ENCODE peak calls at places on chromosomes 16 and 17, in nine cellular contexts. One of them, this sample, is unnamed.

GRCh38 chr16:86706726-86707125 is 128.4 kb downstream of the FOXL1 start:
- DNase-seq in colonic mucosa: no peak
- DNase-seq in nephron progenitor cell: no peak
- DNase-seq in PC-3: no peak
- DNase-seq in CD8-positive, alpha-beta memory T cell: no peak
- DNase-seq in anterior cingulate cortex: no peak
- DNase-seq in stimulated activated CD8-positive, alpha-beta memory T cell treated with anti-CD3 and anti-CD28 coated beads, Interleukin-4, amount 100 ng/mL, for 24 hours: no peak
- DNase-seq in SW 1271: no peak
- DNase-seq in effector memory CD8-positive, alpha-beta T cell: no peak
- DNase-seq in this sample: no peak

GRCh38 chr17:77644981-77645380 is 313.5 kb upstream of the TNRC6C start:
- DNase-seq in colonic mucosa: no peak
- DNase-seq in nephron progenitor cell: peak; percentile 22
- DNase-seq in PC-3: no peak
- DNase-seq in CD8-positive, alpha-beta memory T cell: peak; percentile 41
- DNase-seq in anterior cingulate cortex: no peak
- DNase-seq in stimulated activated CD8-positive, alpha-beta memory T cell treated with anti-CD3 and anti-CD28 coated beads, Interleukin-4, amount 100 ng/mL, for 24 hours: peak; percentile 14
- DNase-seq in SW 1271: no peak
- DNase-seq in effector memory CD8-positive, alpha-beta T cell: peak; percentile 38
- DNase-seq in this sample: no peak

GRCh38 chr16:3054965-3055733 is 8.8 kb downstream of the MMP25 start:
- DNase-seq in colonic mucosa: no peak
- DNase-seq in nephron progenitor cell: no peak
- DNase-seq in PC-3: no peak
- DNase-seq in CD8-positive, alpha-beta memory T cell: no peak
- DNase-seq in anterior cingulate cortex: no peak
- DNase-seq in stimulated activated CD8-positive, alpha-beta memory T cell treated with anti-CD3 and anti-CD28 coated beads, Interleukin-4, amount 100 ng/mL, for 24 hours: no peak
- DNase-seq in SW 1271: no peak
- DNase-seq in effector memory CD8-positive, alpha-beta T cell: no peak
- DNase-seq in this sample: no peak

GRCh38 chr16:9091867-9092281 is 430 bp downstream of the HAPSTR1 start:
- DNase-seq in colonic mucosa: peak; percentile 42
- DNase-seq in nephron progenitor cell: no peak
- DNase-seq in PC-3: no peak
- DNase-seq in CD8-positive, alpha-beta memory T cell: no peak
- DNase-seq in anterior cingulate cortex: no peak
- DNase-seq in stimulated activated CD8-positive, alpha-beta memory T cell treated with anti-CD3 and anti-CD28 coated beads, Interleukin-4, amount 100 ng/mL, for 24 hours: peak; percentile 20
- DNase-seq in SW 1271: no peak
- DNase-seq in effector memory CD8-positive, alpha-beta T cell: no peak
- DNase-seq in this sample: peak; percentile 19

GRCh38 chr17:77083547-77083946 is 57.2 kb upstream of the SEC14L1 start:
- DNase-seq in colonic mucosa: no peak
- DNase-seq in nephron progenitor cell: no peak
- DNase-seq in PC-3: no peak
- DNase-seq in CD8-positive, alpha-beta memory T cell: no peak
- DNase-seq in anterior cingulate cortex: no peak
- DNase-seq in stimulated activated CD8-positive, alpha-beta memory T cell treated with anti-CD3 and anti-CD28 coated beads, Interleukin-4, amount 100 ng/mL, for 24 hours: no peak
- DNase-seq in SW 1271: no peak
- DNase-seq in effector memory CD8-positive, alpha-beta T cell: no peak
- DNase-seq in this sample: no peak

GRCh38 chr17:36980281-36980761 is 31.6 kb downstream of the AATF start:
- DNase-seq in colonic mucosa: no peak
- DNase-seq in nephron progenitor cell: no peak
- DNase-seq in PC-3: peak; percentile 5
- DNase-seq in CD8-positive, alpha-beta memory T cell: no peak
- DNase-seq in anterior cingulate cortex: no peak
- DNase-seq in stimulated activated CD8-positive, alpha-beta memory T cell treated with anti-CD3 and anti-CD28 coated beads, Interleukin-4, amount 100 ng/mL, for 24 hours: no peak
- DNase-seq in SW 1271: no peak
- DNase-seq in effector memory CD8-positive, alpha-beta T cell: no peak
- DNase-seq in this sample: no peak

GRCh38 chr16:66030036-66030435 is 336.5 kb upstream of the CDH5 start:
- DNase-seq in colonic mucosa: no peak
- DNase-seq in nephron progenitor cell: no peak
- DNase-seq in PC-3: no peak
- DNase-seq in CD8-positive, alpha-beta memory T cell: no peak
- DNase-seq in anterior cingulate cortex: no peak
- DNase-seq in stimulated activated CD8-positive, alpha-beta memory T cell treated with anti-CD3 and anti-CD28 coated beads, Interleukin-4, amount 100 ng/mL, for 24 hours: no peak
- DNase-seq in SW 1271: no peak
- DNase-seq in effector memory CD8-positive, alpha-beta T cell: no peak
- DNase-seq in this sample: no peak

GRCh38 chr16:4511441-4512082 is 27.0 kb downstream of the CDIP1 start:
- DNase-seq in colonic mucosa: peak; percentile 55
- DNase-seq in nephron progenitor cell: peak; percentile 70
- DNase-seq in PC-3: peak; percentile 44
- DNase-seq in CD8-positive, alpha-beta memory T cell: no peak
- DNase-seq in anterior cingulate cortex: peak; percentile 31
- DNase-seq in stimulated activated CD8-positive, alpha-beta memory T cell treated with anti-CD3 and anti-CD28 coated beads, Interleukin-4, amount 100 ng/mL, for 24 hours: no peak
- DNase-seq in SW 1271: peak; percentile 33
- DNase-seq in effector memory CD8-positive, alpha-beta T cell: no peak
- DNase-seq in this sample: peak; percentile 63

GRCh38 chr16:6684076-6684673 is 648.5 kb upstream of the RBFOX1 start:
- DNase-seq in colonic mucosa: peak; percentile 18
- DNase-seq in nephron progenitor cell: peak; percentile 47
- DNase-seq in PC-3: peak; percentile 35
- DNase-seq in CD8-positive, alpha-beta memory T cell: no peak
- DNase-seq in anterior cingulate cortex: no peak
- DNase-seq in stimulated activated CD8-positive, alpha-beta memory T cell treated with anti-CD3 and anti-CD28 coated beads, Interleukin-4, amount 100 ng/mL, for 24 hours: no peak
- DNase-seq in SW 1271: peak; percentile 10
- DNase-seq in effector memory CD8-positive, alpha-beta T cell: no peak
- DNase-seq in this sample: no peak

GRCh38 chr16:51766739-51767138 is 615.7 kb upstream of the SALL1 start:
- DNase-seq in colonic mucosa: no peak
- DNase-seq in nephron progenitor cell: no peak
- DNase-seq in PC-3: no peak
- DNase-seq in CD8-positive, alpha-beta memory T cell: no peak
- DNase-seq in anterior cingulate cortex: no peak
- DNase-seq in stimulated activated CD8-positive, alpha-beta memory T cell treated with anti-CD3 and anti-CD28 coated beads, Interleukin-4, amount 100 ng/mL, for 24 hours: no peak
- DNase-seq in SW 1271: no peak
- DNase-seq in effector memory CD8-positive, alpha-beta T cell: no peak
- DNase-seq in this sample: no peak

GRCh38 chr17:50268040-50268439 is 6.2 kb upstream of the TMEM92 start:
- DNase-seq in colonic mucosa: no peak
- DNase-seq in nephron progenitor cell: no peak
- DNase-seq in PC-3: no peak
- DNase-seq in CD8-positive, alpha-beta memory T cell: no peak
- DNase-seq in anterior cingulate cortex: no peak
- DNase-seq in stimulated activated CD8-positive, alpha-beta memory T cell treated with anti-CD3 and anti-CD28 coated beads, Interleukin-4, amount 100 ng/mL, for 24 hours: no peak
- DNase-seq in SW 1271: no peak
- DNase-seq in effector memory CD8-positive, alpha-beta T cell: no peak
- DNase-seq in this sample: no peak

GRCh38 chr17:30530346-30531025 is 53.3 kb downstream of the GOSR1 start:
- DNase-seq in colonic mucosa: no peak
- DNase-seq in nephron progenitor cell: no peak
- DNase-seq in PC-3: no peak
- DNase-seq in CD8-positive, alpha-beta memory T cell: no peak
- DNase-seq in anterior cingulate cortex: no peak
- DNase-seq in stimulated activated CD8-positive, alpha-beta memory T cell treated with anti-CD3 and anti-CD28 coated beads, Interleukin-4, amount 100 ng/mL, for 24 hours: no peak
- DNase-seq in SW 1271: no peak
- DNase-seq in effector memory CD8-positive, alpha-beta T cell: no peak
- DNase-seq in this sample: no peak

GRCh38 chr17:65202833-65203571 is 65.8 kb downstream of the RGS9 start:
- DNase-seq in colonic mucosa: no peak
- DNase-seq in nephron progenitor cell: no peak
- DNase-seq in PC-3: no peak
- DNase-seq in CD8-positive, alpha-beta memory T cell: no peak
- DNase-seq in anterior cingulate cortex: no peak
- DNase-seq in stimulated activated CD8-positive, alpha-beta memory T cell treated with anti-CD3 and anti-CD28 coated beads, Interleukin-4, amount 100 ng/mL, for 24 hours: no peak
- DNase-seq in SW 1271: no peak
- DNase-seq in effector memory CD8-positive, alpha-beta T cell: no peak
- DNase-seq in this sample: no peak

GRCh38 chr16:1381655-1382406 is 30.1 kb downstream of the GNPTG start:
- DNase-seq in colonic mucosa: no peak
- DNase-seq in nephron progenitor cell: no peak
- DNase-seq in PC-3: no peak
- DNase-seq in CD8-positive, alpha-beta memory T cell: no peak
- DNase-seq in anterior cingulate cortex: no peak
- DNase-seq in stimulated activated CD8-positive, alpha-beta memory T cell treated with anti-CD3 and anti-CD28 coated beads, Interleukin-4, amount 100 ng/mL, for 24 hours: no peak
- DNase-seq in SW 1271: no peak
- DNase-seq in effector memory CD8-positive, alpha-beta T cell: no peak
- DNase-seq in this sample: no peak

GRCh38 chr17:77444653-77445029 is 303.9 kb downstream of the SEC14L1 start:
- DNase-seq in colonic mucosa: peak; percentile 41
- DNase-seq in nephron progenitor cell: peak; percentile 51
- DNase-seq in PC-3: no peak
- DNase-seq in CD8-positive, alpha-beta memory T cell: no peak
- DNase-seq in anterior cingulate cortex: no peak
- DNase-seq in stimulated activated CD8-positive, alpha-beta memory T cell treated with anti-CD3 and anti-CD28 coated beads, Interleukin-4, amount 100 ng/mL, for 24 hours: no peak
- DNase-seq in SW 1271: no peak
- DNase-seq in effector memory CD8-positive, alpha-beta T cell: no peak
- DNase-seq in this sample: no peak

GRCh38 chr17:82230627-82231311 is 1.9 kb downstream of the SLC16A3 start:
- DNase-seq in colonic mucosa: peak; percentile 95
- DNase-seq in nephron progenitor cell: peak; percentile 78
- DNase-seq in PC-3: peak; percentile 85
- DNase-seq in CD8-positive, alpha-beta memory T cell: peak; percentile 71
- DNase-seq in anterior cingulate cortex: no peak
- DNase-seq in stimulated activated CD8-positive, alpha-beta memory T cell treated with anti-CD3 and anti-CD28 coated beads, Interleukin-4, amount 100 ng/mL, for 24 hours: no peak
- DNase-seq in SW 1271: peak; percentile 84
- DNase-seq in effector memory CD8-positive, alpha-beta T cell: peak; percentile 72
- DNase-seq in this sample: peak; percentile 56

GRCh38 chr16:56932588-56933265 is 785 bp downstream of the HERPUD1 start:
- DNase-seq in colonic mucosa: peak; percentile 86
- DNase-seq in nephron progenitor cell: peak; percentile 54
- DNase-seq in PC-3: peak; percentile 53
- DNase-seq in CD8-positive, alpha-beta memory T cell: peak; percentile 33
- DNase-seq in anterior cingulate cortex: peak; percentile 63
- DNase-seq in stimulated activated CD8-positive, alpha-beta memory T cell treated with anti-CD3 and anti-CD28 coated beads, Interleukin-4, amount 100 ng/mL, for 24 hours: no peak
- DNase-seq in SW 1271: peak; percentile 69
- DNase-seq in effector memory CD8-positive, alpha-beta T cell: no peak
- DNase-seq in this sample: peak; percentile 79

This sample was measured in dorsolateral prefrontal cortex.